ENCODE peak calls at places on chromosomes 3 and 15, in seven cellular contexts. I, U, M, S, W, N and A are unnamed samples.

GRCh38 chr3:186414735-186415419 is 52.8 kb upstream of the DGKG start:
- DNase-seq in W (no peak), U (no peak), N (no peak), M (no peak), I (peak), S (peak), A (no peak)

GRCh38 chr3:170757038-170757437 is 113.0 kb downstream of the RPL22L1 start:
- DNase-seq in W (no peak), U (no peak), N (no peak), I (no peak), S (no peak), M (no peak), A (no peak)

GRCh38 chr15:69524296-69524695 is 71.7 kb downstream of the RPLP1 start:
- DNase-seq in W (no peak), I (no peak), M (no peak), S (no peak), N (no peak), U (no peak), A (no peak)

GRCh38 chr3:184525337-184526157 is 36.0 kb upstream of the EPHB3 start:
- DNase-seq in I (no peak), W (no peak), M (peak), S (peak), N (no peak), U (no peak), A (no peak)

GRCh38 chr3:195259146-195259563 is 11.8 kb downstream of the XXYLT1 start:
- DNase-seq in S (peak), I (peak), U (no peak), M (no peak), W (no peak), N (no peak), A (no peak)

GRCh38 chr3:44363591-44363990 is 25.0 kb downstream of the TCAIM start:
- DNase-seq in N (no peak), U (no peak), W (no peak), M (no peak), I (no peak), S (no peak), A (no peak)

GRCh38 chr3:25565807-25566206 is 98.9 kb downstream of the TOP2B start:
- DNase-seq in W (no peak), U (no peak), S (no peak), M (no peak), N (no peak), I (no peak), A (no peak)

GRCh38 chr3:57971975-57972374 is 36.2 kb upstream of the FLNB start:
- DNase-seq in I (no peak), S (no peak), M (peak), W (no peak), N (no peak), U (no peak), A (peak)

GRCh38 chr15:101803209-101803608 is at the start of gene OR4F6:
- DNase-seq in U (no peak), W (no peak), N (no peak), S (no peak), M (no peak), I (no peak), A (no peak)

GRCh38 chr3:189688296-189688695 is 57.1 kb downstream of the TP63 start:
- DNase-seq in M (no peak), S (no peak), W (no peak), I (no peak), N (no peak), U (no peak), A (no peak)

GRCh38 chr3:169241928-169242751 is 421.4 kb downstream of the MECOM start:
- DNase-seq in N (no peak), W (no peak), I (peak), M (peak), S (peak), U (no peak), A (peak)

GRCh38 chr15:41801850-41802455 is 25.9 kb upstream of the JMJD7 start:
- DNase-seq in W (no peak), N (no peak), M (no peak), S (no peak), U (no peak), I (peak), A (no peak)

GRCh38 chr15:100570735-100571363 is 31.1 kb downstream of the LINS1 start:
- DNase-seq in W (no peak), N (no peak), S (no peak), M (no peak), U (no peak), I (no peak), A (no peak)

GRCh38 chr15:40436892-40437753 is 3.6 kb upstream of the BAHD1 start:
- DNase-seq in U (no peak), M (peak), N (peak), W (no peak), I (no peak), S (peak), A (no peak)

GRCh38 chr3:105351821-105352220 is 14.9 kb upstream of the ALCAM start:
- DNase-seq in I (peak), N (no peak), S (no peak), M (no peak), W (no peak), U (no peak), A (no peak)

GRCh38 chr3:152508705-152509104 is 240.0 kb downstream of the MBNL1 start:
- DNase-seq in I (peak), N (no peak), M (peak), S (peak), W (no peak), U (no peak), A (no peak)

GRCh38 chr3:15317164-15317477 is 15.3 kb downstream of the SH3BP5 start:
- DNase-seq in I (no peak), S (peak), N (peak), W (no peak), M (no peak), U (no peak), A (no peak)

GRCh38 chr3:78314327-78314726 is 1274.4 kb downstream of the ROBO2 start:
- DNase-seq in I (no peak), W (no peak), M (no peak), N (no peak), U (no peak), S (no peak), A (no peak)

GRCh38 chr3:196377321-196377720 is 39.1 kb upstream of the TM4SF19 start:
- DNase-seq in W (no peak), N (no peak), U (no peak), S (no peak), I (no peak), M (no peak), A (no peak)

GRCh38 chr15:30999729-31000128 is 8.3 kb upstream of the MTMR10 start:
- DNase-seq in M (no peak), S (no peak), N (no peak), W (no peak), U (no peak), I (no peak), A (no peak)

GRCh38 chr15:99057020-99057419 is 47.9 kb upstream of the SYNM start:
- DNase-seq in S (no peak), I (no peak), U (no peak), W (no peak), N (peak), M (peak), A (no peak)